ENCODE peak calls at places on chromosome 20, in seven cellular contexts. P is CD4-positive, alpha-beta T cell; Q is H9; T is astrocyte; H is neural progenitor cell; K is stomach; E is pancreas. U is an unnamed sample.

GRCh38 chr20:38325167-38325566 is 21.1 kb upstream of the LBP start:
- DNase-seq in Q (no peak), P (no peak), T (no peak), H (no peak), E (no peak), K (no peak), U (no peak)

GRCh38 chr20:64238115-64238825 is 17.3 kb upstream of the PCMTD2 start:
- DNase-seq in H (no peak), E (peak), Q (no peak), K (no peak), P (no peak), T (no peak), U (no peak)

GRCh38 chr20:60086936-60087562 is 128.8 kb downstream of the CDH26 start:
- DNase-seq in E (no peak), T (no peak), Q (no peak), P (no peak), K (no peak), H (no peak), U (peak)

GRCh38 chr20:8661229-8662023 is 407.5 kb upstream of the PLCB4 start:
- DNase-seq in P (no peak), K (no peak), Q (no peak), T (no peak), E (no peak), H (peak), U (no peak)

GRCh38 chr20:10427060-10427692 is 6.8 kb downstream of the MKKS start:
- DNase-seq in K (peak), P (peak), T (peak), Q (no peak), H (peak), E (no peak), U (peak)

GRCh38 chr20:37972256-37973058 is 60.8 kb downstream of the TTI1 start:
- DNase-seq in Q (no peak), T (no peak), P (no peak), E (no peak), K (no peak), H (no peak), U (no peak)

GRCh38 chr20:20267685-20268429 is 100.0 kb upstream of the INSM1 start:
- DNase-seq in Q (peak), T (no peak), H (no peak), P (no peak), E (no peak), K (no peak), U (no peak)

GRCh38 chr20:33669224-33669623 is 2.5 kb downstream of the ACTL10 start:
- DNase-seq in T (no peak), E (no peak), Q (no peak), H (no peak), P (no peak), K (no peak), U (no peak)

GRCh38 chr20:49856904-49857303 is 44.3 kb downstream of the SLC9A8 start:
- DNase-seq in Q (no peak), H (no peak), P (no peak), T (no peak), E (no peak), K (no peak), U (no peak)

GRCh38 chr20:10674684-10675455 is 1.1 kb upstream of the JAG1 start:
- DNase-seq in P (no peak), K (peak), E (peak), H (peak), T (no peak), Q (peak), U (peak)

GRCh38 chr20:10536531-10536930 is 101.4 kb downstream of the SLX4IP start:
- DNase-seq in P (no peak), E (peak), Q (peak), H (peak), T (no peak), K (peak), U (no peak)

GRCh38 chr20:4795394-4795793 is 73.7 kb downstream of the PRND start:
- DNase-seq in E (no peak), K (no peak), Q (peak), P (no peak), T (peak), H (no peak), U (peak)

GRCh38 chr20:7853493-7853892 is 86.8 kb downstream of the HAO1 start:
- DNase-seq in P (no peak), H (no peak), T (no peak), Q (no peak), E (no peak), K (no peak), U (no peak)

GRCh38 chr20:11296951-11297350 is 620.7 kb upstream of the BTBD3 start:
- DNase-seq in K (no peak), E (no peak), Q (no peak), T (no peak), P (no peak), H (peak), U (no peak)

GRCh38 chr20:8829232-8829631 is 239.7 kb upstream of the PLCB4 start:
- DNase-seq in K (no peak), P (no peak), H (no peak), T (no peak), E (no peak), Q (no peak), U (no peak)

GRCh38 chr20:21663465-21663864 is 42.0 kb upstream of the PAX1 start:
- DNase-seq in P (no peak), H (no peak), E (no peak), T (no peak), K (no peak), Q (no peak), U (no peak)

GRCh38 chr20:13492001-13492480 is 146.7 kb downstream of the TASP1 start:
- DNase-seq in H (peak), Q (peak), K (no peak), P (no peak), T (peak), E (no peak), U (peak)

GRCh38 chr20:20395856-20396600 is 28.1 kb downstream of the INSM1 start:
- DNase-seq in P (no peak), E (no peak), Q (peak), K (no peak), T (no peak), H (peak), U (no peak)

GRCh38 chr20:25303292-25304024 is 55.6 kb downstream of the PYGB start:
- DNase-seq in H (no peak), T (no peak), Q (no peak), E (peak), K (no peak), P (no peak), U (no peak)

GRCh38 chr20:4195499-4195898 is 180.1 kb upstream of the RNF24 start:
- DNase-seq in Q (peak), T (no peak), H (peak), K (no peak), E (no peak), P (no peak), U (peak)

GRCh38 chr20:15814360-15814759 is 758.9 kb downstream of the KIF16B start:
- DNase-seq in K (no peak), Q (no peak), P (no peak), T (no peak), H (no peak), E (no peak), U (no peak)

GRCh38 chr20:58017970-58018530 is 210.4 kb downstream of the ANKRD60 start:
- DNase-seq in K (no peak), Q (peak), H (no peak), T (no peak), E (no peak), P (no peak), U (no peak)
- H3K27ac ChIP-seq in K (no peak), Q (no peak), H (no peak), T (peak), E (peak), P (no peak), U (peak)

GRCh38 chr20:53033176-53033575 is 61.0 kb downstream of the TSHZ2 start:
- DNase-seq in K (no peak), E (no peak), Q (no peak), H (no peak), P (no peak), T (peak), U (no peak)
- TF ChIP-seq CTCF in K (no peak), E (no peak), Q (no peak), H (no peak), P (no peak), T (no peak), U (no peak)

DNA sequence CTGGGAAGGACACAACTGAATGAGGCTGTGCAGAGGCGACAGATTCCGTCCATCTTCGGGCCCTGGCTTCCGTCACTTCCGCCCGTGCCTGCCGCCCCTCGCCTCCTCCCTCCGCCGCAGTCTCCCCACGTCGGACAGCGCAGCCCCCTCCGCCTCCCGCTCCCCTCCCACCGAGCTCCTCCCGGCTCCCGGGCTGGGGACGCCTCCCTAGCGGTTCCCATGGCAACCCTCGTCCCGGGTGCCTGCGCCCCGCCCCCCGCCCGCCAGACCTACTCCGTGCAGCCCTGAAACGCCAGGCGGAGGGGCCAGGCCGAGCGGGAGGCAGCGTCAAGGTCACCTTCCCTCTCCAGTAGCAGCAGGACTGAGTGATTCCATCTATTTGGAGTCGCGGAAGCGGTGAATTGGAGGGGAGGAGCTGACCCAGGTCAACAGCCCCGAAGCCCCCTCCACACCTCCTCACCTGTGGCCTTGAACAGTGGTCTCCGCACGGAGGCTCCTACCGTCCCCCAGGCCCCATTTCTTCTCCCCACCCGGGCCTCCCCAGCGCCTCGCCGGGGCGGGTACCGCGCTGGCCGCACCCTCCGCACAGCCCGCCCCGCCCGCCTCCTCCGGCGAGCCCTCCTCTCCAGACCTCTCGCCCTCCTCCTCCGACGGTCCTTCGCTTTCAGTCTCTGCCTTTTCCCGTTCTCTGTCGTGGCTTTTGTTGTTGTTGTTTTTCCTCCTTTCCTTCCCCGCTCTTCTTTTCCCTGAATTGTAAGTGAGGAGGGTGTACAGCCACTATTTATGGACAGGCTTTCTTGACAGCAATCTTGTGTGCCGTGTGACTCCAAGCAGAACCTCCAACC is 951 bp downstream of the NRSN2 start:
- DNase-seq in H (peak), Q (peak), K (peak), P (peak), E (peak), T (peak), U (peak)
- H3K27ac ChIP-seq in H (no peak), Q (peak), K (peak), P (no peak), E (peak), T (peak), U (peak)

GRCh38 chr20:44537993-44538392 is 16.1 kb upstream of the SERINC3 start:
- DNase-seq in Q (no peak), H (no peak), P (no peak), T (no peak), K (no peak), E (no peak), U (no peak)
- TF ChIP-seq CTCF in Q (no peak), H (no peak), P (no peak), T (no peak), K (no peak), E (no peak), U (no peak)

GRCh38 chr20:57770852-57771746 is 61.3 kb upstream of the PMEPA1 start:
- DNase-seq in K (no peak), H (no peak), E (no peak), P (no peak), T (no peak), Q (no peak), U (no peak)

GRCh38 chr20:57774951-57775350 is 65.1 kb upstream of the PMEPA1 start:
- DNase-seq in P (no peak), H (no peak), T (no peak), K (no peak), Q (no peak), E (no peak), U (no peak)

GRCh38 chr20:57773059-57773815 is 63.4 kb upstream of the PMEPA1 start:
- DNase-seq in P (no peak), K (no peak), H (no peak), Q (peak), T (no peak), E (no peak), U (no peak)

GRCh38 chr20:57774111-57774880 is 64.5 kb upstream of the PMEPA1 start:
- DNase-seq in K (no peak), P (no peak), E (no peak), Q (no peak), T (no peak), H (no peak), U (no peak)

GRCh38 chr20:57772349-57772964 is 62.6 kb upstream of the PMEPA1 start:
- DNase-seq in K (no peak), P (peak), Q (peak), T (peak), E (no peak), H (peak), U (peak)
- H3K27ac ChIP-seq in K (no peak), P (no peak), Q (no peak), T (no peak), E (no peak), H (no peak), U (peak)

GRCh38 chr20:47311967-47312681 is 44.4 kb downstream of the ZMYND8 start:
- DNase-seq in K (no peak), P (no peak), T (no peak), H (no peak), Q (no peak), E (no peak), U (no peak)
- TF ChIP-seq CTCF in K (no peak), P (no peak), T (no peak), H (peak), Q (peak), E (no peak), U (no peak)

GRCh38 chr20:3157817-3158216 is 1.8 kb downstream of the FASTKD5 start:
- DNase-seq in E (no peak), T (no peak), Q (no peak), K (no peak), P (no peak), H (no peak), U (no peak)
- H3K27ac ChIP-seq in E (no peak), T (no peak), Q (no peak), K (no peak), P (peak), H (no peak), U (no peak)

GRCh38 chr20:31709939-31710338 is 12.7 kb downstream of the BCL2L1 start:
- DNase-seq in H (no peak), P (no peak), E (no peak), T (no peak), Q (no peak), K (no peak), U (no peak)

GRCh38 chr20:31707994-31708744 is 14.5 kb downstream of the BCL2L1 start:
- DNase-seq in H (no peak), T (no peak), K (peak), P (no peak), E (peak), Q (peak), U (no peak)

GRCh38 chr20:31707258-31707615 is 15.4 kb downstream of the BCL2L1 start:
- DNase-seq in Q (no peak), E (no peak), K (no peak), H (no peak), T (no peak), P (no peak), U (no peak)

GRCh38 chr20:31710423-31711250 is 12.0 kb downstream of the BCL2L1 start:
- DNase-seq in T (no peak), E (no peak), K (peak), P (no peak), Q (no peak), H (no peak), U (peak)

DNA sequence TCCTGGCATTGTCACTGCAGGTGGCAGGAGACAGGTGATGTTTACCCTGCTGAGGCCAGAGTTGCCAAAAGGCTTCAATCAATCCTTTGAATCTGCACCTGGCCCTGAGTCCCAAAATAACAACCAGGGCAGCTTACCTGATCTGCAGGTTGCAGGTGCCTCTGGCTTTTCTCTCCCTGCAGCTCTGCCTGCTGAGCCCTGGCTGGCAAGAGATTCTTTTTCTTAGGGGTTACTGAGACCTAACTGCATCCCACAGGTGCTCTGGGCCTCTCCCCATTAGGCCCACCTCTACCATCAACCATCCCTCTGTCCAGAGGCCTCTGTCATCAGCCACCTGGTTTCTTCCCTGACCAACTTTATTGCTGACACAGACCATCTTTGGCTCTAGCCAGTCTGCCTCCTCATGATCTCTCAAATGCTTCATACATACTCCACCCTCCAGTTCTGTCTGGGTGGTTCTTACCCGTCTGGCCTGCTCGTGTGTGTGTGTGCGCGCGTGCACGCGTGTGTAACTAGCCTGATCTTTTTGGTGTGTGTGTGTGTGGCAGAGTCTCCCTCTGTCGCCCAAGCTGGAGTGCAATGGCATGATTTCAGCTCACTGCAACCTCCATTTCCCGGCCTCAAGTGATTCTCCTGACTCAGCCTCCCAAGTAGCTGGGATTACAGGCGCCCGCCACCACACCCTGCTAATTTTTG is 13.7 kb downstream of the BCL2L1 start:
- DNase-seq in T (no peak), H (no peak), Q (no peak), E (no peak), P (no peak), K (peak), U (no peak)
- TF ChIP-seq CTCF in T (no peak), H (no peak), Q (no peak), E (no peak), P (no peak), K (no peak), U (no peak)

GRCh38 chr20:32625996-32626395 is 40.9 kb upstream of the NOL4L start:
- DNase-seq in P (no peak), H (no peak), Q (no peak), T (no peak), E (no peak), K (no peak), U (no peak)
- H3K27ac ChIP-seq in P (no peak), H (no peak), Q (no peak), T (no peak), E (no peak), K (no peak), U (no peak)

GRCh38 chr20:45487231-45487635 is 17.7 kb downstream of the WFDC2 start:
- DNase-seq in E (peak), P (no peak), H (peak), K (no peak), Q (peak), T (no peak), U (no peak)
- TF ChIP-seq CTCF in E (no peak), P (no peak), H (peak), K (no peak), Q (peak), T (peak), U (no peak)

U was measured in RWPE1.